ENCODE peak calls at places on chromosomes 3 and 15, in six cellular contexts. One of them, this sample, is unnamed.

GRCh38 chr3:177751770-177752169 is 554.5 kb upstream of the TBL1XR1 start:
- DNase-seq in breast epithelium: no peak
- DNase-seq in HepG2: no peak
- DNase-seq in GM23338: peak; percentile 2
- DNase-seq in HL-60: no peak
- DNase-seq in stomach: peak; percentile 29
- DNase-seq in this sample: no peak

GRCh38 chr3:125316949-125317348 is 58.2 kb downstream of the ZNF148 start:
- DNase-seq in GM23338: no peak
- DNase-seq in stomach: no peak
- DNase-seq in HL-60: no peak
- DNase-seq in breast epithelium: no peak
- DNase-seq in HepG2: no peak
- DNase-seq in this sample: no peak

GRCh38 chr15:71223516-71223915 is 108.2 kb downstream of the THSD4 start:
- DNase-seq in GM23338: no peak
- DNase-seq in breast epithelium: no peak
- DNase-seq in HepG2: no peak
- DNase-seq in stomach: no peak
- DNase-seq in HL-60: no peak
- DNase-seq in this sample: no peak

GRCh38 chr15:101718896-101719295 is 5.4 kb downstream of the TARS3 start:
- DNase-seq in HL-60: no peak
- DNase-seq in HepG2: no peak
- DNase-seq in GM23338: no peak
- DNase-seq in breast epithelium: no peak
- DNase-seq in stomach: no peak
- DNase-seq in this sample: no peak

GRCh38 chr15:35871282-35871681 is 325.3 kb upstream of the DPH6 start:
- DNase-seq in breast epithelium: no peak
- DNase-seq in GM23338: no peak
- DNase-seq in stomach: no peak
- DNase-seq in HepG2: no peak
- DNase-seq in HL-60: no peak
- DNase-seq in this sample: no peak

GRCh38 chr3:167866321-167866720 is 130.8 kb downstream of the SERPINI1 start:
- DNase-seq in stomach: no peak
- DNase-seq in GM23338: no peak
- DNase-seq in HepG2: no peak
- DNase-seq in breast epithelium: no peak
- DNase-seq in HL-60: no peak
- DNase-seq in this sample: no peak

GRCh38 chr15:98442901-98443300 is 205.4 kb upstream of the IGF1R start:
- DNase-seq in HepG2: no peak
- DNase-seq in GM23338: no peak
- DNase-seq in stomach: no peak
- DNase-seq in HL-60: no peak
- DNase-seq in breast epithelium: no peak
- DNase-seq in this sample: no peak

GRCh38 chr3:99965077-99965476 is 147.4 kb downstream of the CMSS1 start:
- DNase-seq in breast epithelium: no peak
- DNase-seq in HL-60: no peak
- DNase-seq in stomach: peak; percentile 47
- DNase-seq in GM23338: no peak
- DNase-seq in HepG2: no peak
- DNase-seq in this sample: no peak

GRCh38 chr3:88059380-88060160 is 515 bp downstream of the ZNF654 start:
- DNase-seq in breast epithelium: no peak
- DNase-seq in GM23338: peak; percentile 21
- DNase-seq in HepG2: no peak
- DNase-seq in stomach: no peak
- DNase-seq in HL-60: no peak
- DNase-seq in this sample: no peak

GRCh38 chr3:113531826-113532697 is at the start of gene SIDT1:
- DNase-seq in breast epithelium: no peak
- DNase-seq in HL-60: peak; percentile 42
- DNase-seq in stomach: peak; percentile 67
- DNase-seq in HepG2: no peak
- DNase-seq in GM23338: peak; percentile 66
- DNase-seq in this sample: no peak

GRCh38 chr15:54149115-54149531 is 170.9 kb downstream of the UNC13C start:
- DNase-seq in stomach: no peak
- DNase-seq in GM23338: no peak
- DNase-seq in HepG2: no peak
- DNase-seq in breast epithelium: no peak
- DNase-seq in HL-60: no peak
- DNase-seq in this sample: no peak

GRCh38 chr15:87618203-87618725 is 638.3 kb downstream of the NTRK3 start:
- DNase-seq in breast epithelium: no peak
- DNase-seq in HL-60: no peak
- DNase-seq in HepG2: no peak
- DNase-seq in GM23338: no peak
- DNase-seq in stomach: no peak
- DNase-seq in this sample: no peak

GRCh38 chr3:57980416-57980815 is 27.8 kb upstream of the FLNB start:
- DNase-seq in stomach: no peak
- DNase-seq in breast epithelium: no peak
- DNase-seq in HL-60: peak; percentile 62
- DNase-seq in GM23338: no peak
- DNase-seq in HepG2: no peak
- DNase-seq in this sample: no peak

GRCh38 chr3:45548724-45549123 is 45.8 kb upstream of the LIMD1 start:
- DNase-seq in HepG2: no peak
- DNase-seq in stomach: no peak
- DNase-seq in breast epithelium: no peak
- DNase-seq in HL-60: no peak
- DNase-seq in GM23338: no peak
- DNase-seq in this sample: no peak

GRCh38 chr15:81023483-81024264 is 23.0 kb downstream of the TLNRD1 start:
- DNase-seq in HepG2: no peak
- DNase-seq in stomach: no peak
- DNase-seq in HL-60: peak; percentile 80
- DNase-seq in breast epithelium: no peak
- DNase-seq in GM23338: no peak
- DNase-seq in this sample: no peak

GRCh38 chr3:186417791-186418190 is 55.8 kb upstream of the DGKG start:
- DNase-seq in GM23338: no peak
- DNase-seq in HL-60: no peak
- DNase-seq in breast epithelium: no peak
- DNase-seq in stomach: no peak
- DNase-seq in HepG2: no peak
- DNase-seq in this sample: no peak

GRCh38 chr3:86785381-86785780 is 205.6 kb downstream of the VGLL3 start:
- DNase-seq in stomach: no peak
- DNase-seq in HL-60: no peak
- DNase-seq in breast epithelium: no peak
- DNase-seq in GM23338: no peak
- DNase-seq in HepG2: no peak
- DNase-seq in this sample: no peak

GRCh38 chr15:95363636-95364035 is 966.9 kb upstream of the NR2F2 start:
- DNase-seq in breast epithelium: no peak
- DNase-seq in stomach: no peak
- DNase-seq in HL-60: no peak
- DNase-seq in HepG2: no peak
- DNase-seq in GM23338: no peak
- DNase-seq in this sample: no peak

GRCh38 chr3:149435936-149436885 is 38.3 kb upstream of the TM4SF4 start:
- DNase-seq in GM23338: peak; percentile 8
- DNase-seq in stomach: no peak
- DNase-seq in breast epithelium: no peak
- DNase-seq in HL-60: no peak
- DNase-seq in HepG2: no peak
- DNase-seq in this sample: no peak

GRCh38 chr15:60221356-60221755 is 176.4 kb downstream of the ANXA2 start:
- DNase-seq in breast epithelium: no peak
- DNase-seq in HepG2: no peak
- DNase-seq in GM23338: no peak
- DNase-seq in stomach: no peak
- DNase-seq in HL-60: no peak
- DNase-seq in this sample: no peak

DNA sequence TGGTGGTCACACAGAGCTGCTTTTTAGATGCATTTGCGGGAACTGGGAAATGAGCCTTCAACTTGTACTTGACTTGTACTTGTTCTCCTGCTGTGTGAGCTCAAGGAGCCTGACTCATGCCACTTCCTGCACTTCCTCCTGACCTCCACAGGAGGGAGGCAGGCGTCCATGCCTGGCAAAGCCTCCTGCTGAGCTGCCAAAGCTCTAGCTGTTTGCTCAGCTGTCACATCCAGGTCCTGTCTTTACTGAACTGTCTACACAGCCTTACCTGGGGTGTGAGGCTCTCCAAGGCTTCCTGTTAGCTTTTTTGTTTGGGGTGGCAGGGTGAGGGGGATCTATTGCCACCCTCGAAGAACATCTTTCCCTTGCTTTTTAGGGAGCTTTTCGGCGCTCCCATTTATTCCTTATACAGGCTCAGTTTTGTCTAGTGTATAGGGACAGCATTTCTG is 6.4 kb downstream of the THPO start:
- DNase-seq in GM23338: peak; percentile 91
- DNase-seq in HL-60: peak; percentile 81
- DNase-seq in stomach: peak; percentile 87
- DNase-seq in HepG2: peak; percentile 84
- DNase-seq in breast epithelium: peak; percentile 70
- DNase-seq in this sample: peak; percentile 63
- TF ChIP-seq POLR2AphosphoS5 in GM23338: peak; percentile 29
- TF ChIP-seq POLR2AphosphoS5 in HL-60: no peak
- TF ChIP-seq POLR2AphosphoS5 in stomach: peak; percentile 88
- TF ChIP-seq POLR2AphosphoS5 in HepG2: peak; percentile 32
- TF ChIP-seq POLR2AphosphoS5 in breast epithelium: peak; percentile 52
- TF ChIP-seq POLR2AphosphoS5 in this sample: peak; percentile 43

GRCh38 chr3:189001559-189001958 is 170.2 kb upstream of the TPRG1 start:
- DNase-seq in HepG2: no peak
- DNase-seq in stomach: no peak
- DNase-seq in breast epithelium: no peak
- DNase-seq in GM23338: no peak
- DNase-seq in HL-60: no peak
- DNase-seq in this sample: no peak
- H3K27ac ChIP-seq in HepG2: no peak overlapping the region
- H3K27ac ChIP-seq in stomach: no peak overlapping the region
- H3K27ac ChIP-seq in breast epithelium: no peak overlapping the region
- H3K27ac ChIP-seq in GM23338: no peak overlapping the region
- H3K27ac ChIP-seq in HL-60: no peak overlapping the region
- H3K27ac ChIP-seq in this sample: no peak overlapping the region

GRCh38 chr15:92818658-92819311 is 81.3 kb upstream of the CHD2 start:
- DNase-seq in stomach: no peak
- DNase-seq in breast epithelium: no peak
- DNase-seq in HL-60: no peak
- DNase-seq in HepG2: no peak
- DNase-seq in GM23338: no peak
- DNase-seq in this sample: no peak

GRCh38 chr15:92821491-92822116 is 78.5 kb upstream of the CHD2 start:
- DNase-seq in HepG2: no peak
- DNase-seq in GM23338: no peak
- DNase-seq in breast epithelium: no peak
- DNase-seq in HL-60: no peak
- DNase-seq in stomach: no peak
- DNase-seq in this sample: no peak

GRCh38 chr15:92817339-92817886 is 82.7 kb upstream of the CHD2 start:
- DNase-seq in stomach: no peak
- DNase-seq in breast epithelium: no peak
- DNase-seq in GM23338: no peak
- DNase-seq in HL-60: peak; percentile 53
- DNase-seq in HepG2: no peak
- DNase-seq in this sample: no peak

GRCh38 chr15:92820233-92821021 is 79.7 kb upstream of the CHD2 start:
- DNase-seq in GM23338: peak; percentile 97
- DNase-seq in HepG2: peak; percentile 84
- DNase-seq in HL-60: peak; percentile 86
- DNase-seq in breast epithelium: peak; percentile 89
- DNase-seq in stomach: peak; percentile 94
- DNase-seq in this sample: no peak

DNA sequence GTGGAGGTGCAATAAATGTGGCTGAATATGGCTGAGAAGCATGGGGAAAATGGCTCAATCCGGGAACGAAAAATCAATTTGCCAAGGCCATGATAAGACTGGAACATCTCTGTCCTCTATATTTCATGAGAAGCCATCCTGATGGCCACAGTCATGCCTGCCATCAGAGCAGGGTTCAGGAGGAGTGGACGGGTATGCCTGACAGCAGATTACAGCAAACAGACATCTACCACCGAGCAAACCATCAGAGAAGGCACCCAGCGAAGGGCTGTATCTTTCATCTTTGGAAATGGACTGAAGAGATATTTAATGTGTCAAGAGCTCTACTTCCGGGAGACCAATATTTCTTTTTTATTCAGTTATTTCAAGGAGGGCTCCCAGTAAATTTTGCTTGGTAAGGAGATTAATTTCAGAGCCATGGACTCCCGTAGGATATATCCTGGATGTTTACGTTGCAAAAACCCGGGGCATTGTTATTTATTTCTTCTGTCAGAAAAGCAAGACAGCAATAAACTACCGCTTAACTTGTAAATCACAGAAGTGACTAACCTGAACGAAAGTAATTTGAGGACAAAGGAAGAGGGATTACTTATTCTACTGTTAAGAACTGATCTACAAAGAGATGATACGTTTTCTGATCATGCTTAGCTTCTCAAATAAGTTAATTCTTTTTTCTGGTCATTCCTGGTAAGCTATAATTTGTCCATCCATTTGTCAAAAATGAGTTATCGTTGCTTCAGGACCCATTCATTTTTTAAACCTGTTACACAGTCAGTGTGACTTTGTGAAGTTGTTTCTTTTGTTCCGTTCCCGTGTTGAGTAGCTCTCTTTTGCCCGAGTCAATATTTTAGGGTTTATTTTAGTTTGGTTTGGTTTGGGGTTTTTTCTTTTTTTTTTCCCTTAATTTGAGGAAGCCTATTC is 80.6 kb upstream of the CHD2 start:
- DNase-seq in stomach: no peak
- DNase-seq in GM23338: peak; percentile 13
- DNase-seq in HepG2: no peak
- DNase-seq in HL-60: no peak
- DNase-seq in breast epithelium: no peak
- DNase-seq in this sample: no peak
- H3K4me3 ChIP-seq in stomach: peak overlapping the region; percentile 37
- H3K4me3 ChIP-seq in GM23338: peak overlapping the region; percentile 46
- H3K4me3 ChIP-seq in HepG2: peak overlapping the region; percentile 7
- H3K4me3 ChIP-seq in HL-60: peak overlapping the region; percentile 42
- H3K4me3 ChIP-seq in breast epithelium: peak overlapping the region; percentile 36
- H3K4me3 ChIP-seq in this sample: peak overlapping the region; percentile 58

DNA sequence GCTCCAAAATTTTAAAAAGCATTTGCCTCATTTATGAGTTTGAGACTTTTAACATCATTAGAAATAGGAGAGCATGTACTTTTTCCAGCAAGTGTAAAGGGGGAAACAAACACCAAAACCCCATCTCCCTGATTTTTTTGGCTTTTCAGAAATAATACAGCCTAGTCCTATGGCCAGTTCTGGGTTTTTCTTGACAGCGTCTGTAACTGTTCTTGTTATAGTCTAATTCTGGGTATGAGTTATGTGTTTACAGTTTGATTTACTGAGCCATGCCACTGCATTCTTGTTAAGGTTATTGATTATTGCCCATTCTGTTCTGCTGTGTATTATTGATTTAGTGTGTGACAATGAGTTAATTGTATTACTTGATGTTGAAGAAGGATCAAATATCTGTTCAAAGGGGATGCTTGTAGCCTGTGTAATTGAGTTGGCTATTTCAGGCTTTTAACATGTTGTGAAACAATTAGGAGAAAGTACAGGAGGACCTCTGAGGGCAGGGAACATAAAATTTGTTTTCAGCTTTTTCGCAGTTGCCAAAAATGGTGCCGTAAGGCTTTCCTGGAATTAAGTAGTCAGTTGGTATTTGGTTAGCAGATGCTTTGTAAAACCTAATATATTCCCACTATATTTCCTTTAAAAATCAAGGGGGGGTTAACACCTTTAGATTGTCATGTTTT is 46.1 kb downstream of the MBNL1 start:
- DNase-seq in HepG2: peak; percentile 22
- DNase-seq in HL-60: no peak
- DNase-seq in GM23338: no peak
- DNase-seq in breast epithelium: no peak
- DNase-seq in stomach: no peak
- DNase-seq in this sample: no peak
- TF ChIP-seq POLR2AphosphoS5 in HepG2: no peak
- TF ChIP-seq POLR2AphosphoS5 in HL-60: no peak
- TF ChIP-seq POLR2AphosphoS5 in GM23338: no peak
- TF ChIP-seq POLR2AphosphoS5 in breast epithelium: no peak
- TF ChIP-seq POLR2AphosphoS5 in stomach: no peak
- TF ChIP-seq POLR2AphosphoS5 in this sample: no peak